ENCODE peak calls at places on chromosomes 2 and 18, in nine cellular contexts. K is fibroblast of gingiva; W is kidney tubule cell; P is sciatic nerve; E is GM04504; G is germinal center; I is NCI-H1694 treated with DMSO at 0.1 percent for 48 hours; N is natural killer cell treated with Interleukin-12 subunit alpha and Interleukin-12 subunit beta and Interleukin-15 and Interleukin-18, amount 100 ng/mL, for 72 hours; F is Calu3. U is an unnamed sample.

GRCh38 chr2:201220102-201220570 is 37.2 kb downstream of the CASP10 start:
- DNase-seq in K (no peak), W (peak), P (no peak), E (no peak), G (no peak), I (no peak), N (no peak), F (peak), U (no peak)

GRCh38 chr2:31413025-31413424 is 1.5 kb downstream of the XDH start:
- DNase-seq in K (peak), W (no peak), P (no peak), E (no peak), G (no peak), I (no peak), N (no peak), F (no peak), U (no peak)

GRCh38 chr2:78145395-78145996 is 623.3 kb upstream of the LRRTM4 start:
- DNase-seq in K (no peak), W (no peak), P (no peak), E (no peak), G (no peak), I (no peak), N (no peak), F (no peak), U (no peak)

GRCh38 chr2:43340066-43340465 is 113.7 kb upstream of the ZFP36L2 start:
- DNase-seq in K (peak), W (peak), P (no peak), E (peak), G (no peak), I (no peak), N (no peak), F (no peak), U (no peak)

GRCh38 chr2:189261431-189261841 is 81.9 kb upstream of the COL5A2 start:
- DNase-seq in K (peak), W (no peak), P (no peak), E (no peak), G (no peak), I (no peak), N (no peak), F (no peak), U (no peak)

GRCh38 chr2:175854149-175854548 is 147.9 kb downstream of the LNPK start:
- DNase-seq in K (no peak), W (no peak), P (no peak), E (no peak), G (no peak), I (peak), N (no peak), F (no peak), U (no peak)

GRCh38 chr18:57898506-57899124 is 95.5 kb upstream of the ATP8B1 start:
- DNase-seq in K (peak), W (peak), P (no peak), E (peak), G (no peak), I (no peak), N (no peak), F (no peak), U (no peak)

GRCh38 chr2:235876099-235876679 is 292.0 kb downstream of the GBX2 start:
- DNase-seq in K (no peak), W (no peak), P (no peak), E (no peak), G (no peak), I (no peak), N (no peak), F (no peak), U (no peak)

GRCh38 chr2:166573393-166573792 is 79.3 kb upstream of the SCN7A start:
- DNase-seq in K (no peak), W (peak), P (no peak), E (no peak), G (no peak), I (no peak), N (no peak), F (no peak), U (no peak)

GRCh38 chr2:26613241-26614204 is 27.6 kb downstream of the CIB4 start:
- DNase-seq in K (no peak), W (no peak), P (peak), E (no peak), G (no peak), I (peak), N (no peak), F (no peak), U (no peak)

GRCh38 chr2:187875836-187876235 is 321.6 kb upstream of the TFPI start:
- DNase-seq in K (no peak), W (no peak), P (no peak), E (no peak), G (no peak), I (no peak), N (no peak), F (no peak), U (no peak)

GRCh38 chr2:100601661-100602060 is 38.9 kb downstream of the PDCL3 start:
- DNase-seq in K (no peak), W (no peak), P (no peak), E (no peak), G (peak), I (no peak), N (no peak), F (no peak), U (no peak)

GRCh38 chr2:233063269-233063975 is 3.3 kb downstream of the INPP5D start:
- DNase-seq in K (no peak), W (no peak), P (peak), E (no peak), G (peak), I (no peak), N (no peak), F (no peak), U (no peak)

GRCh38 chr2:4662161-4662779 is 958.9 kb downstream of the DCDC2C start:
- DNase-seq in K (no peak), W (peak), P (no peak), E (no peak), G (no peak), I (no peak), N (no peak), F (no peak), U (peak)

GRCh38 chr2:237660381-237660900 is 33.1 kb downstream of the LRRFIP1 start:
- DNase-seq in K (no peak), W (no peak), P (no peak), E (no peak), G (no peak), I (no peak), N (no peak), F (no peak), U (no peak)

GRCh38 chr2:33340265-33340664 is 136.2 kb upstream of the RASGRP3 start:
- DNase-seq in K (peak), W (peak), P (peak), E (no peak), G (no peak), I (no peak), N (no peak), F (no peak), U (no peak)

GRCh38 chr2:3466966-3467365 is 52.4 kb downstream of the ADI1 start:
- DNase-seq in K (no peak), W (no peak), P (no peak), E (no peak), G (no peak), I (no peak), N (no peak), F (no peak), U (no peak)

U was measured in Caki2.